ENCODE peak calls at places on chromosomes 1 and 21, in eight cellular contexts. One of them, this sample, is unnamed.

GRCh38 chr1:89953929-89954328 is 41.0 kb upstream of the ZNF326 start:
- DNase-seq in tibial artery: no peak
- DNase-seq in NCI-H1048: no peak
- DNase-seq in fibroblast of the aortic adventitia: no peak
- DNase-seq in hepatic stellate cell: no peak
- DNase-seq in cerebellar cortex: no peak
- DNase-seq in T1000: no peak
- DNase-seq in omental fat pad: no peak
- DNase-seq in this sample: no peak

GRCh38 chr1:40652979-40653378 is 12.5 kb downstream of the RIMS3 start:
- DNase-seq in NCI-H1048: no peak
- DNase-seq in T1000: no peak
- DNase-seq in omental fat pad: no peak
- DNase-seq in tibial artery: no peak
- DNase-seq in hepatic stellate cell: no peak
- DNase-seq in cerebellar cortex: no peak
- DNase-seq in fibroblast of the aortic adventitia: no peak
- DNase-seq in this sample: no peak

GRCh38 chr1:41700581-41700980 is 216.1 kb upstream of the EDN2 start:
- DNase-seq in hepatic stellate cell: no peak
- DNase-seq in fibroblast of the aortic adventitia: no peak
- DNase-seq in omental fat pad: no peak
- DNase-seq in cerebellar cortex: no peak
- DNase-seq in tibial artery: no peak
- DNase-seq in T1000: no peak
- DNase-seq in NCI-H1048: no peak
- DNase-seq in this sample: no peak

GRCh38 chr21:38080888-38081287 is 164.6 kb upstream of the KCNJ6 start:
- DNase-seq in tibial artery: no peak
- DNase-seq in NCI-H1048: no peak
- DNase-seq in fibroblast of the aortic adventitia: no peak
- DNase-seq in cerebellar cortex: no peak
- DNase-seq in hepatic stellate cell: no peak
- DNase-seq in T1000: no peak
- DNase-seq in omental fat pad: no peak
- DNase-seq in this sample: no peak

GRCh38 chr1:201108614-201109013 is 3.6 kb downstream of the CACNA1S start:
- DNase-seq in cerebellar cortex: no peak
- DNase-seq in tibial artery: no peak
- DNase-seq in T1000: no peak
- DNase-seq in fibroblast of the aortic adventitia: no peak
- DNase-seq in omental fat pad: no peak
- DNase-seq in hepatic stellate cell: no peak
- DNase-seq in NCI-H1048: peak; percentile 73
- DNase-seq in this sample: no peak

GRCh38 chr1:181135462-181135781 is 46.9 kb downstream of the IER5 start:
- DNase-seq in tibial artery: no peak
- DNase-seq in omental fat pad: no peak
- DNase-seq in cerebellar cortex: peak; percentile 58
- DNase-seq in NCI-H1048: no peak
- DNase-seq in hepatic stellate cell: no peak
- DNase-seq in fibroblast of the aortic adventitia: peak; percentile 52
- DNase-seq in T1000: no peak
- DNase-seq in this sample: no peak

GRCh38 chr1:169146536-169147214 is 40.2 kb downstream of the ATP1B1 start:
- DNase-seq in omental fat pad: no peak
- DNase-seq in NCI-H1048: no peak
- DNase-seq in hepatic stellate cell: no peak
- DNase-seq in T1000: no peak
- DNase-seq in cerebellar cortex: no peak
- DNase-seq in tibial artery: no peak
- DNase-seq in fibroblast of the aortic adventitia: no peak
- DNase-seq in this sample: no peak

GRCh38 chr1:162080472-162081015 is 11.1 kb downstream of the NOS1AP start:
- DNase-seq in NCI-H1048: no peak
- DNase-seq in hepatic stellate cell: no peak
- DNase-seq in tibial artery: no peak
- DNase-seq in T1000: no peak
- DNase-seq in fibroblast of the aortic adventitia: no peak
- DNase-seq in cerebellar cortex: no peak
- DNase-seq in omental fat pad: no peak
- DNase-seq in this sample: no peak

GRCh38 chr1:51343624-51344023 is 13.3 kb upstream of the TTC39A start:
- DNase-seq in cerebellar cortex: no peak
- DNase-seq in hepatic stellate cell: no peak
- DNase-seq in tibial artery: no peak
- DNase-seq in omental fat pad: no peak
- DNase-seq in fibroblast of the aortic adventitia: no peak
- DNase-seq in T1000: no peak
- DNase-seq in NCI-H1048: no peak
- DNase-seq in this sample: no peak

GRCh38 chr21:27036736-27037301 is 69.9 kb upstream of the ADAMTS5 start:
- DNase-seq in fibroblast of the aortic adventitia: no peak
- DNase-seq in omental fat pad: no peak
- DNase-seq in cerebellar cortex: peak; percentile 65
- DNase-seq in NCI-H1048: no peak
- DNase-seq in T1000: no peak
- DNase-seq in hepatic stellate cell: no peak
- DNase-seq in tibial artery: no peak
- DNase-seq in this sample: no peak

GRCh38 chr1:22317231-22317919 is 134.3 kb upstream of the ZBTB40 start:
- DNase-seq in NCI-H1048: no peak
- DNase-seq in T1000: no peak
- DNase-seq in omental fat pad: no peak
- DNase-seq in fibroblast of the aortic adventitia: no peak
- DNase-seq in tibial artery: no peak
- DNase-seq in cerebellar cortex: peak; percentile 12
- DNase-seq in hepatic stellate cell: no peak
- DNase-seq in this sample: no peak

GRCh38 chr21:34724131-34724856 is 55.5 kb downstream of the CLIC6 start:
- DNase-seq in T1000: no peak
- DNase-seq in cerebellar cortex: no peak
- DNase-seq in hepatic stellate cell: no peak
- DNase-seq in tibial artery: no peak
- DNase-seq in omental fat pad: no peak
- DNase-seq in NCI-H1048: no peak
- DNase-seq in fibroblast of the aortic adventitia: peak; percentile 57
- DNase-seq in this sample: no peak

GRCh38 chr1:231286603-231287002 is 45.6 kb downstream of the GNPAT start:
- DNase-seq in NCI-H1048: no peak
- DNase-seq in hepatic stellate cell: no peak
- DNase-seq in fibroblast of the aortic adventitia: no peak
- DNase-seq in omental fat pad: no peak
- DNase-seq in tibial artery: no peak
- DNase-seq in cerebellar cortex: no peak
- DNase-seq in T1000: no peak
- DNase-seq in this sample: no peak

GRCh38 chr1:228198977-228199590 is 8.8 kb upstream of the OBSCN start:
- DNase-seq in tibial artery: no peak
- DNase-seq in NCI-H1048: no peak
- DNase-seq in hepatic stellate cell: no peak
- DNase-seq in cerebellar cortex: no peak
- DNase-seq in omental fat pad: no peak
- DNase-seq in fibroblast of the aortic adventitia: peak; percentile 2
- DNase-seq in T1000: no peak
- DNase-seq in this sample: no peak

GRCh38 chr1:30779294-30780071 is 21.9 kb upstream of the LAPTM5 start:
- DNase-seq in omental fat pad: peak; percentile 96
- DNase-seq in T1000: peak; percentile 68
- DNase-seq in hepatic stellate cell: peak; percentile 84
- DNase-seq in fibroblast of the aortic adventitia: peak; percentile 67
- DNase-seq in cerebellar cortex: peak; percentile 68
- DNase-seq in tibial artery: peak; percentile 79
- DNase-seq in NCI-H1048: peak; percentile 51
- DNase-seq in this sample: peak; percentile 85

GRCh38 chr1:149997585-149998262 is 12.8 kb downstream of the OTUD7B start:
- DNase-seq in NCI-H1048: no peak
- DNase-seq in omental fat pad: no peak
- DNase-seq in cerebellar cortex: no peak
- DNase-seq in hepatic stellate cell: no peak
- DNase-seq in T1000: no peak
- DNase-seq in tibial artery: no peak
- DNase-seq in fibroblast of the aortic adventitia: no peak
- DNase-seq in this sample: no peak

GRCh38 chr1:109625601-109626560 is 6.2 kb downstream of the AMPD2 start:
- DNase-seq in hepatic stellate cell: no peak
- DNase-seq in NCI-H1048: no peak
- DNase-seq in cerebellar cortex: no peak
- DNase-seq in T1000: no peak
- DNase-seq in tibial artery: no peak
- DNase-seq in fibroblast of the aortic adventitia: no peak
- DNase-seq in omental fat pad: no peak
- DNase-seq in this sample: no peak

GRCh38 chr21:29279531-29279930 is 19.2 kb upstream of the BACH1 start:
- DNase-seq in omental fat pad: no peak
- DNase-seq in fibroblast of the aortic adventitia: no peak
- DNase-seq in hepatic stellate cell: no peak
- DNase-seq in cerebellar cortex: no peak
- DNase-seq in T1000: no peak
- DNase-seq in NCI-H1048: no peak
- DNase-seq in tibial artery: no peak
- DNase-seq in this sample: no peak

GRCh38 chr1:22311461-22311860 is 140.2 kb upstream of the ZBTB40 start:
- DNase-seq in fibroblast of the aortic adventitia: no peak
- DNase-seq in hepatic stellate cell: no peak
- DNase-seq in T1000: no peak
- DNase-seq in tibial artery: no peak
- DNase-seq in cerebellar cortex: no peak
- DNase-seq in omental fat pad: no peak
- DNase-seq in NCI-H1048: no peak
- DNase-seq in this sample: no peak

GRCh38 chr1:48291421-48291820 is 68.9 kb downstream of the SLC5A9 start:
- DNase-seq in omental fat pad: no peak
- DNase-seq in tibial artery: no peak
- DNase-seq in hepatic stellate cell: no peak
- DNase-seq in NCI-H1048: no peak
- DNase-seq in T1000: no peak
- DNase-seq in fibroblast of the aortic adventitia: no peak
- DNase-seq in cerebellar cortex: no peak
- DNase-seq in this sample: no peak

GRCh38 chr1:176878750-176879536 is 285.6 kb downstream of the ASTN1 start:
- DNase-seq in tibial artery: no peak
- DNase-seq in omental fat pad: no peak
- DNase-seq in T1000: no peak
- DNase-seq in NCI-H1048: no peak
- DNase-seq in cerebellar cortex: no peak
- DNase-seq in fibroblast of the aortic adventitia: no peak
- DNase-seq in hepatic stellate cell: no peak
- DNase-seq in this sample: no peak

GRCh38 chr21:32597205-32597604 is 11.9 kb upstream of the TCP10L start:
- DNase-seq in T1000: peak; percentile 66
- DNase-seq in NCI-H1048: no peak
- DNase-seq in fibroblast of the aortic adventitia: peak; percentile 83
- DNase-seq in hepatic stellate cell: peak; percentile 62
- DNase-seq in tibial artery: no peak
- DNase-seq in omental fat pad: no peak
- DNase-seq in cerebellar cortex: no peak
- DNase-seq in this sample: no peak

GRCh38 chr1:111988743-111989453 is 570 bp downstream of the KCND3 start:
- DNase-seq in T1000: no peak
- DNase-seq in tibial artery: no peak
- DNase-seq in NCI-H1048: no peak
- DNase-seq in hepatic stellate cell: no peak
- DNase-seq in omental fat pad: no peak
- DNase-seq in cerebellar cortex: peak; percentile 57
- DNase-seq in fibroblast of the aortic adventitia: no peak
- DNase-seq in this sample: no peak

GRCh38 chr21:26070822-26071425 is 99.6 kb downstream of the APP start:
- DNase-seq in NCI-H1048: peak; percentile 56
- DNase-seq in cerebellar cortex: peak; percentile 42
- DNase-seq in tibial artery: no peak
- DNase-seq in fibroblast of the aortic adventitia: peak; percentile 62
- DNase-seq in omental fat pad: no peak
- DNase-seq in hepatic stellate cell: peak; percentile 44
- DNase-seq in T1000: no peak
- DNase-seq in this sample: no peak

GRCh38 chr1:13772271-13772670 is 72.3 kb downstream of the PRDM2 start:
- DNase-seq in fibroblast of the aortic adventitia: no peak
- DNase-seq in NCI-H1048: no peak
- DNase-seq in cerebellar cortex: no peak
- DNase-seq in omental fat pad: no peak
- DNase-seq in T1000: no peak
- DNase-seq in hepatic stellate cell: no peak
- DNase-seq in tibial artery: no peak
- DNase-seq in this sample: no peak

GRCh38 chr1:212207822-212208520 is 77.2 kb upstream of the PPP2R5A start:
- DNase-seq in T1000: no peak
- DNase-seq in fibroblast of the aortic adventitia: no peak
- DNase-seq in omental fat pad: no peak
- DNase-seq in hepatic stellate cell: no peak
- DNase-seq in tibial artery: no peak
- DNase-seq in NCI-H1048: no peak
- DNase-seq in cerebellar cortex: no peak
- DNase-seq in this sample: no peak

This sample was measured in tibial nerve.